ENCODE peak calls at places on chromosomes 16 and 17, in eight cellular contexts. V is GM12864; A is stimulated activated CD4-positive, alpha-beta T cell treated with anti-CD3 and anti-CD28 coated beads, Interleukin-12 subunit alpha, Interleukin-12 subunit beta, amount 100 ng/mL, for 24 hours; U is Peyer's patch; S is left colon; Z is PC-3; G is T follicular helper cell; O is HFFc6. R is an unnamed sample.
A peak's percentile ranks its signal among the peaks of the same experiment; 100 is the strongest.

GRCh38 chr16:1723450-1724147 is 17.6 kb downstream of the MAPK8IP3 start:
- DNase-seq in V (no peak), A (peak; percentile 28), U (no peak), S (no peak), Z (peak; percentile 68), G (peak; percentile 36), O (no peak), R (no peak)

GRCh38 chr16:50298075-50298460 is 31.7 kb downstream of the ADCY7 start:
- DNase-seq in V (no peak), A (no peak), U (no peak), S (no peak), Z (no peak), G (no peak), O (no peak), R (no peak)

GRCh38 chr17:72030067-72030899 is 90.5 kb upstream of the SOX9 start:
- DNase-seq in V (peak; percentile 47), A (peak; percentile 0), U (peak; percentile 49), S (peak; percentile 32), Z (peak; percentile 63), G (peak; percentile 1), O (peak; percentile 41), R (no peak)

GRCh38 chr17:40559016-40559853 is 6.0 kb downstream of the CCR7 start:
- DNase-seq in V (no peak), A (no peak), U (peak; percentile 40), S (no peak), Z (no peak), G (no peak), O (no peak), R (no peak)

GRCh38 chr17:46097497-46097896 is 95.7 kb downstream of the KANSL1 start:
- DNase-seq in V (no peak), A (no peak), U (no peak), S (no peak), Z (no peak), G (no peak), O (no peak), R (no peak)

GRCh38 chr16:30838876-30839471 is 52.0 kb upstream of the ZNF629 start:
- DNase-seq in V (no peak), A (no peak), U (no peak), S (no peak), Z (no peak), G (no peak), O (no peak), R (no peak)

GRCh38 chr17:62739666-62740065 is 68.4 kb downstream of the MARCHF10 start:
- DNase-seq in V (no peak), A (no peak), U (no peak), S (no peak), Z (no peak), G (no peak), O (no peak), R (no peak)

GRCh38 chr16:57574086-57574485 is 31.6 kb downstream of the ADGRG5 start:
- DNase-seq in V (no peak), A (no peak), U (no peak), S (no peak), Z (no peak), G (no peak), O (no peak), R (no peak)

GRCh38 chr17:73633736-73634135 is 10.5 kb downstream of the SDK2 start:
- DNase-seq in V (no peak), A (no peak), U (no peak), S (no peak), Z (no peak), G (no peak), O (no peak), R (no peak)

GRCh38 chr16:47037746-47038458 is 64.4 kb upstream of the DNAJA2 start:
- DNase-seq in V (no peak), A (peak; percentile 90), U (peak; percentile 94), S (peak; percentile 69), Z (peak; percentile 75), G (peak; percentile 82), O (peak; percentile 58), R (no peak)

GRCh38 chr17:70378005-70378404 is 208.7 kb downstream of the KCNJ2 start:
- DNase-seq in V (no peak), A (no peak), U (no peak), S (no peak), Z (no peak), G (no peak), O (no peak), R (no peak)

GRCh38 chr16:12087901-12088364 is 111.4 kb downstream of the SNX29 start:
- DNase-seq in V (no peak), A (no peak), U (no peak), S (peak; percentile 24), Z (no peak), G (no peak), O (no peak), R (no peak)

GRCh38 chr17:77332981-77333685 is 192.4 kb downstream of the SEC14L1 start:
- DNase-seq in V (no peak), A (peak; percentile 37), U (no peak), S (peak; percentile 21), Z (peak; percentile 93), G (no peak), O (peak; percentile 93), R (no peak)

GRCh38 chr16:24419709-24420108 is 119.7 kb upstream of the RBBP6 start:
- DNase-seq in V (peak; percentile 46), A (no peak), U (no peak), S (no peak), Z (no peak), G (no peak), O (no peak), R (no peak)

GRCh38 chr17:55175788-55176425 is 88.9 kb upstream of the HLF start:
- DNase-seq in V (no peak), A (no peak), U (no peak), S (no peak), Z (no peak), G (no peak), O (no peak), R (no peak)

GRCh38 chr17:80252871-80253270 is 7.8 kb upstream of the RNF213 start:
- DNase-seq in V (no peak), A (peak; percentile 86), U (peak; percentile 82), S (peak; percentile 71), Z (peak; percentile 83), G (peak; percentile 83), O (no peak), R (no peak)

GRCh38 chr17:3535253-3535995 is 22.2 kb downstream of the TRPV3 start:
- DNase-seq in V (no peak), A (peak; percentile 50), U (peak; percentile 69), S (peak; percentile 43), Z (peak; percentile 77), G (peak; percentile 28), O (no peak), R (no peak)

GRCh38 chr17:47066841-47067682 is 88.0 kb upstream of the RPRML start:
- DNase-seq in V (peak; percentile 78), A (peak; percentile 68), U (peak; percentile 82), S (peak; percentile 80), Z (peak; percentile 89), G (peak; percentile 66), O (peak; percentile 85), R (peak; percentile 55)

GRCh38 chr16:17718495-17718894 is 247.7 kb upstream of the XYLT1 start:
- DNase-seq in V (no peak), A (no peak), U (no peak), S (no peak), Z (no peak), G (no peak), O (no peak), R (no peak)

GRCh38 chr16:57614546-57615343 is 13.7 kb upstream of the ADGRG1 start:
- DNase-seq in V (no peak), A (peak; percentile 24), U (peak; percentile 33), S (no peak), Z (no peak), G (no peak), O (no peak), R (no peak)

GRCh38 chr17:76553163-76553908 is 13.5 kb downstream of the PRCD start:
- DNase-seq in V (no peak), A (no peak), U (no peak), S (no peak), Z (no peak), G (no peak), O (no peak), R (no peak)

GRCh38 chr17:3852561-3852960 is 6.5 kb upstream of the NCBP3 start:
- DNase-seq in V (no peak), A (no peak), U (no peak), S (no peak), Z (no peak), G (no peak), O (no peak), R (no peak)

GRCh38 chr17:57915532-57915931 is 39.7 kb downstream of the CUEDC1 start:
- DNase-seq in V (no peak), A (no peak), U (no peak), S (no peak), Z (no peak), G (no peak), O (no peak), R (no peak)

GRCh38 chr17:1485748-1486376 is 6.6 kb downstream of the MYO1C start:
- DNase-seq in V (no peak), A (peak; percentile 61), U (peak; percentile 82), S (peak; percentile 77), Z (peak; percentile 31), G (peak; percentile 54), O (peak; percentile 59), R (no peak)

GRCh38 chr17:73882590-73882989 is 238.3 kb upstream of the SDK2 start:
- DNase-seq in V (no peak), A (no peak), U (no peak), S (no peak), Z (no peak), G (no peak), O (no peak), R (no peak)

GRCh38 chr17:1961187-1961586 is 63.9 kb downstream of the RTN4RL1 start:
- DNase-seq in V (no peak), A (no peak), U (no peak), S (no peak), Z (no peak), G (no peak), O (no peak), R (no peak)

GRCh38 chr16:3654249-3654991 is at the start of gene DNASE1:
- DNase-seq in V (peak; percentile 38), A (peak; percentile 51), U (peak; percentile 92), S (peak; percentile 80), Z (peak; percentile 61), G (peak; percentile 37), O (peak; percentile 31), R (peak; percentile 17)

GRCh38 chr16:83808573-83809014 is 816 bp downstream of the HSBP1 start:
- DNase-seq in V (no peak), A (no peak), U (no peak), S (no peak), Z (no peak), G (no peak), O (no peak), R (no peak)

GRCh38 chr17:66354981-66355380 is 52.6 kb downstream of the PRKCA start:
- DNase-seq in V (no peak), A (no peak), U (no peak), S (no peak), Z (no peak), G (no peak), O (peak; percentile 55), R (no peak)

GRCh38 chr16:57732683-57733082 is 2.9 kb upstream of the KATNB1 start:
- DNase-seq in V (no peak), A (no peak), U (no peak), S (no peak), Z (no peak), G (no peak), O (no peak), R (no peak)

GRCh38 chr16:85028638-85029412 is 1.2 kb downstream of the KIAA0513 start:
- DNase-seq in V (peak; percentile 31), A (peak; percentile 62), U (peak; percentile 70), S (peak; percentile 81), Z (peak; percentile 80), G (peak; percentile 74), O (peak; percentile 62), R (no peak)

R was measured in keratinocyte.